ENCODE peak calls at places on chromosomes 11 and 22, in ten cellular contexts. One of them, this sample, is unnamed.

GRCh38 chr11:79122759-79123158 is 318.1 kb downstream of the TENM4 start:
- DNase-seq in transverse colon: no peak
- DNase-seq in CD8-positive, alpha-beta T cell: no peak
- DNase-seq in cardiac fibroblast: no peak
- DNase-seq in BJ: no peak
- DNase-seq in mammary epithelial cell: no peak
- DNase-seq in lower lobe of right lung: no peak
- DNase-seq in suprapubic skin: no peak
- DNase-seq in fibroblast of the aortic adventitia: no peak
- DNase-seq in left lung: no peak
- DNase-seq in this sample: no peak

GRCh38 chr22:45529966-45530575 is 27.4 kb downstream of the FBLN1 start:
- DNase-seq in transverse colon: no peak
- DNase-seq in CD8-positive, alpha-beta T cell: no peak
- DNase-seq in cardiac fibroblast: no peak
- DNase-seq in BJ: peak
- DNase-seq in mammary epithelial cell: no peak
- DNase-seq in lower lobe of right lung: no peak
- DNase-seq in suprapubic skin: no peak
- DNase-seq in fibroblast of the aortic adventitia: peak
- DNase-seq in left lung: no peak
- DNase-seq in this sample: no peak

GRCh38 chr11:6681505-6681904 is 1.6 kb downstream of the MRPL17 start:
- DNase-seq in transverse colon: no peak
- DNase-seq in CD8-positive, alpha-beta T cell: no peak
- DNase-seq in cardiac fibroblast: no peak
- DNase-seq in BJ: no peak
- DNase-seq in mammary epithelial cell: no peak
- DNase-seq in lower lobe of right lung: no peak
- DNase-seq in suprapubic skin: no peak
- DNase-seq in fibroblast of the aortic adventitia: no peak
- DNase-seq in left lung: no peak
- DNase-seq in this sample: no peak

GRCh38 chr11:99584822-99585221 is 564.1 kb downstream of the CNTN5 start:
- DNase-seq in transverse colon: no peak
- DNase-seq in CD8-positive, alpha-beta T cell: no peak
- DNase-seq in cardiac fibroblast: no peak
- DNase-seq in BJ: no peak
- DNase-seq in mammary epithelial cell: no peak
- DNase-seq in lower lobe of right lung: no peak
- DNase-seq in suprapubic skin: no peak
- DNase-seq in fibroblast of the aortic adventitia: no peak
- DNase-seq in left lung: no peak
- DNase-seq in this sample: no peak

GRCh38 chr11:84566681-84567080 is 1060.5 kb downstream of the DLG2 start:
- DNase-seq in transverse colon: no peak
- DNase-seq in CD8-positive, alpha-beta T cell: no peak
- DNase-seq in cardiac fibroblast: no peak
- DNase-seq in BJ: no peak
- DNase-seq in mammary epithelial cell: no peak
- DNase-seq in lower lobe of right lung: no peak
- DNase-seq in suprapubic skin: no peak
- DNase-seq in fibroblast of the aortic adventitia: no peak
- DNase-seq in left lung: no peak
- DNase-seq in this sample: no peak

GRCh38 chr11:116732740-116733385 is 39.9 kb downstream of the BUD13 start:
- DNase-seq in transverse colon: peak
- DNase-seq in CD8-positive, alpha-beta T cell: peak
- DNase-seq in cardiac fibroblast: peak
- DNase-seq in BJ: no peak
- DNase-seq in mammary epithelial cell: peak
- DNase-seq in lower lobe of right lung: peak
- DNase-seq in suprapubic skin: peak
- DNase-seq in fibroblast of the aortic adventitia: peak
- DNase-seq in left lung: peak
- DNase-seq in this sample: peak

GRCh38 chr11:118462178-118462577 is 25.9 kb downstream of the KMT2A start:
- DNase-seq in transverse colon: no peak
- DNase-seq in CD8-positive, alpha-beta T cell: no peak
- DNase-seq in cardiac fibroblast: no peak
- DNase-seq in BJ: no peak
- DNase-seq in mammary epithelial cell: no peak
- DNase-seq in lower lobe of right lung: no peak
- DNase-seq in suprapubic skin: no peak
- DNase-seq in fibroblast of the aortic adventitia: no peak
- DNase-seq in left lung: no peak
- DNase-seq in this sample: no peak

GRCh38 chr11:40328890-40329617 is 1130.4 kb downstream of the LRRC4C start:
- DNase-seq in transverse colon: peak
- DNase-seq in CD8-positive, alpha-beta T cell: no peak
- DNase-seq in cardiac fibroblast: peak
- DNase-seq in BJ: peak
- DNase-seq in mammary epithelial cell: peak
- DNase-seq in lower lobe of right lung: peak
- DNase-seq in suprapubic skin: no peak
- DNase-seq in fibroblast of the aortic adventitia: peak
- DNase-seq in left lung: no peak
- DNase-seq in this sample: peak

DNA sequence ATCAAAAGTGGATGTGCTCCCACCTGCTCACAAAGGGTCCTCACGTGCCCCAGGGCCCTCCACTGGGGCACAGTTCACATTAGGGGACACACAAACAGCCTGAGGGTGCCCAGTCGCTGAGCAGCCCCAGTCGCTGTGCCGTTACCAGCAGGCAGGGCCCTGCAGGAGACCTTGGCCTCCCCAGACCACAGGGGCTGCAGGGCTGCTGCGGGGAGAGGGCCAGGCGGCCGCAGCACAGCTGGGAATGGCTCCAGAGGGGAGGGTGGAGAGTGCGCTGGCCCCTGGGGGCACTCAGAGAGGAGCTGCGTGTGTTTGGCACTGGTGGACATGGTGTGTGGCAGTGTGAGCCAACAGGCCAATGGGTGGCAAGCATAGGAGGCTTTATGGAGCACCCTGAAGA is 20.3 kb upstream of the PACSIN2 start:
- DNase-seq in transverse colon: no peak
- DNase-seq in CD8-positive, alpha-beta T cell: no peak
- DNase-seq in cardiac fibroblast: no peak
- DNase-seq in BJ: no peak
- DNase-seq in mammary epithelial cell: no peak
- DNase-seq in lower lobe of right lung: no peak
- DNase-seq in suprapubic skin: no peak
- DNase-seq in fibroblast of the aortic adventitia: no peak
- DNase-seq in left lung: no peak
- DNase-seq in this sample: no peak
- TF ChIP-seq CTCF in transverse colon: no peak
- TF ChIP-seq CTCF in CD8-positive, alpha-beta T cell: no peak
- TF ChIP-seq CTCF in cardiac fibroblast: no peak
- TF ChIP-seq CTCF in BJ: no peak
- TF ChIP-seq CTCF in mammary epithelial cell: no peak
- TF ChIP-seq CTCF in lower lobe of right lung: no peak
- TF ChIP-seq CTCF in suprapubic skin: no peak
- TF ChIP-seq CTCF in fibroblast of the aortic adventitia: no peak
- TF ChIP-seq CTCF in left lung: no peak
- TF ChIP-seq CTCF in this sample: no peak

GRCh38 chr11:31825453-31826391 is 14.6 kb upstream of the PAX6 start:
- DNase-seq in transverse colon: no peak
- DNase-seq in CD8-positive, alpha-beta T cell: no peak
- DNase-seq in cardiac fibroblast: no peak
- DNase-seq in BJ: no peak
- DNase-seq in mammary epithelial cell: no peak
- DNase-seq in lower lobe of right lung: no peak
- DNase-seq in suprapubic skin: no peak
- DNase-seq in fibroblast of the aortic adventitia: no peak
- DNase-seq in left lung: peak
- DNase-seq in this sample: no peak

GRCh38 chr11:31827458-31828206 is 16.5 kb upstream of the PAX6 start:
- DNase-seq in transverse colon: no peak
- DNase-seq in CD8-positive, alpha-beta T cell: no peak
- DNase-seq in cardiac fibroblast: no peak
- DNase-seq in BJ: no peak
- DNase-seq in mammary epithelial cell: no peak
- DNase-seq in lower lobe of right lung: no peak
- DNase-seq in suprapubic skin: no peak
- DNase-seq in fibroblast of the aortic adventitia: no peak
- DNase-seq in left lung: no peak
- DNase-seq in this sample: no peak

GRCh38 chr11:31828217-31828616 is 17.1 kb upstream of the PAX6 start:
- DNase-seq in transverse colon: no peak
- DNase-seq in CD8-positive, alpha-beta T cell: no peak
- DNase-seq in cardiac fibroblast: no peak
- DNase-seq in BJ: no peak
- DNase-seq in mammary epithelial cell: no peak
- DNase-seq in lower lobe of right lung: no peak
- DNase-seq in suprapubic skin: no peak
- DNase-seq in fibroblast of the aortic adventitia: no peak
- DNase-seq in left lung: no peak
- DNase-seq in this sample: no peak

GRCh38 chr11:31824791-31825452 is 13.8 kb upstream of the PAX6 start:
- DNase-seq in transverse colon: no peak
- DNase-seq in CD8-positive, alpha-beta T cell: no peak
- DNase-seq in cardiac fibroblast: no peak
- DNase-seq in BJ: no peak
- DNase-seq in mammary epithelial cell: no peak
- DNase-seq in lower lobe of right lung: no peak
- DNase-seq in suprapubic skin: no peak
- DNase-seq in fibroblast of the aortic adventitia: no peak
- DNase-seq in left lung: no peak
- DNase-seq in this sample: no peak

GRCh38 chr11:31826530-31827438 is 15.7 kb upstream of the PAX6 start:
- DNase-seq in transverse colon: no peak
- DNase-seq in CD8-positive, alpha-beta T cell: no peak
- DNase-seq in cardiac fibroblast: no peak
- DNase-seq in BJ: no peak
- DNase-seq in mammary epithelial cell: no peak
- DNase-seq in lower lobe of right lung: no peak
- DNase-seq in suprapubic skin: no peak
- DNase-seq in fibroblast of the aortic adventitia: no peak
- DNase-seq in left lung: peak
- DNase-seq in this sample: no peak
- H3K4me3 ChIP-seq in transverse colon: no peak
- H3K4me3 ChIP-seq in CD8-positive, alpha-beta T cell: no peak
- H3K4me3 ChIP-seq in cardiac fibroblast: no peak
- H3K4me3 ChIP-seq in BJ: no peak
- H3K4me3 ChIP-seq in mammary epithelial cell: no peak
- H3K4me3 ChIP-seq in lower lobe of right lung: no peak
- H3K4me3 ChIP-seq in suprapubic skin: no peak
- H3K4me3 ChIP-seq in fibroblast of the aortic adventitia: no peak
- H3K4me3 ChIP-seq in left lung: no peak
- H3K4me3 ChIP-seq in this sample: no peak

GRCh38 chr11:32279672-32280071 is 155.7 kb downstream of the WT1 start:
- DNase-seq in transverse colon: no peak
- DNase-seq in CD8-positive, alpha-beta T cell: no peak
- DNase-seq in cardiac fibroblast: no peak
- DNase-seq in BJ: no peak
- DNase-seq in mammary epithelial cell: no peak
- DNase-seq in lower lobe of right lung: no peak
- DNase-seq in suprapubic skin: no peak
- DNase-seq in fibroblast of the aortic adventitia: no peak
- DNase-seq in left lung: no peak
- DNase-seq in this sample: no peak
- TF ChIP-seq CTCF in transverse colon: no peak
- TF ChIP-seq CTCF in CD8-positive, alpha-beta T cell: no peak
- TF ChIP-seq CTCF in cardiac fibroblast: peak
- TF ChIP-seq CTCF in BJ: no peak
- TF ChIP-seq CTCF in mammary epithelial cell: peak
- TF ChIP-seq CTCF in lower lobe of right lung: no peak
- TF ChIP-seq CTCF in suprapubic skin: no peak
- TF ChIP-seq CTCF in fibroblast of the aortic adventitia: no peak
- TF ChIP-seq CTCF in left lung: no peak
- TF ChIP-seq CTCF in this sample: no peak

GRCh38 chr11:114233755-114234154 is 62.4 kb upstream of the NNMT start:
- DNase-seq in transverse colon: no peak
- DNase-seq in CD8-positive, alpha-beta T cell: no peak
- DNase-seq in cardiac fibroblast: peak
- DNase-seq in BJ: no peak
- DNase-seq in mammary epithelial cell: no peak
- DNase-seq in lower lobe of right lung: no peak
- DNase-seq in suprapubic skin: no peak
- DNase-seq in fibroblast of the aortic adventitia: no peak
- DNase-seq in left lung: no peak
- DNase-seq in this sample: peak

GRCh38 chr11:114242032-114242431 is 54.2 kb upstream of the NNMT start:
- DNase-seq in transverse colon: no peak
- DNase-seq in CD8-positive, alpha-beta T cell: no peak
- DNase-seq in cardiac fibroblast: no peak
- DNase-seq in BJ: no peak
- DNase-seq in mammary epithelial cell: no peak
- DNase-seq in lower lobe of right lung: no peak
- DNase-seq in suprapubic skin: no peak
- DNase-seq in fibroblast of the aortic adventitia: no peak
- DNase-seq in left lung: no peak
- DNase-seq in this sample: no peak

GRCh38 chr11:114239632-114240224 is 56.5 kb upstream of the NNMT start:
- DNase-seq in transverse colon: no peak
- DNase-seq in CD8-positive, alpha-beta T cell: no peak
- DNase-seq in cardiac fibroblast: no peak
- DNase-seq in BJ: no peak
- DNase-seq in mammary epithelial cell: no peak
- DNase-seq in lower lobe of right lung: no peak
- DNase-seq in suprapubic skin: no peak
- DNase-seq in fibroblast of the aortic adventitia: no peak
- DNase-seq in left lung: no peak
- DNase-seq in this sample: no peak

GRCh38 chr11:114236829-114237228 is 59.4 kb upstream of the NNMT start:
- DNase-seq in transverse colon: no peak
- DNase-seq in CD8-positive, alpha-beta T cell: no peak
- DNase-seq in cardiac fibroblast: peak
- DNase-seq in BJ: no peak
- DNase-seq in mammary epithelial cell: no peak
- DNase-seq in lower lobe of right lung: no peak
- DNase-seq in suprapubic skin: no peak
- DNase-seq in fibroblast of the aortic adventitia: peak
- DNase-seq in left lung: no peak
- DNase-seq in this sample: peak

DNA sequence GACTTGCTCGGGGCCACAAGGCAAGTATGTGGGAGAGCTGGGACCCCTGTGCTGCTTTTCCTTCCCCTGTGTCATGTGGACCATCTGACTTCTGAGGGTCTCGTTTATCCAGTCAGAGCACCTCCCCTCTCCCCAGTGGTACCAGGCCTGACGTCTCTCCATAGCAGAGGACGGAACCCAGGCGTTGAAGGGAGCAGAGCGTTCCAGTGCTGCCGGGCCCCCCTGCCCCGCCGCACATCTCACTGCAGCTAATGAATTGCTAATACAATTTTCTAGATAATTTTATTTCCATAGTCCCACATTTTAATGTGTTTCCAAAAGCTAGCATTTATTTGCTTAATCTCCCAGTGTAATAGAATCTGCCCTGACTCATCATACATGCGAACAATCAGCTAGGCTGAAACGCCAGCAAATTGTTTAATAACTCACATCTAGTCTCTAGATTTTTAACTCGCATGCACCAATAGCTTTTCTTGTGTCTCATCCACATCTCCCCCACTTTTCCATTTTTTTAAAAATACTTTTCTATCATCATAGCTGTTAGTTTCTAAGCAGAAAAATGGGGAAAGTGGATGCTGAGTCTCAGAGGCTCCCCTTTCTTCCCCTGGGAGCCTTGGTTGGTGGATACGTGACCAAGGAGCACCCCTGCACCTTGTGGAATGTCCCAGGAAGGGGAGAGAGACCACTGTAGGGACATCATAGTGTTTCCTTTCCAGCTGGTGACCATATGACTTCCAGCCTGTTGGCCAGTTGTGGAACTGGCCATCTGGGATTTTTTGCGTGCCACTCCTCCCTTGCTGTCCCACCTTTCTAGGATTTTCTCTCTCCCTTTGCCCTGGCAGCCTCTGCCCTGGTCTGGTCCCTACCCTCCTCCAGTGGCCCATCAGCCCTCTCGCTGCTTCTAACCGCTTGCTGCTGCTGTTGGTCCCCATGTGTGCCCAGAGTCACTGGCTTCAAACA is 58.6 kb upstream of the NNMT start:
- DNase-seq in transverse colon: no peak
- DNase-seq in CD8-positive, alpha-beta T cell: no peak
- DNase-seq in cardiac fibroblast: peak
- DNase-seq in BJ: no peak
- DNase-seq in mammary epithelial cell: no peak
- DNase-seq in lower lobe of right lung: no peak
- DNase-seq in suprapubic skin: no peak
- DNase-seq in fibroblast of the aortic adventitia: no peak
- DNase-seq in left lung: no peak
- DNase-seq in this sample: no peak
- H3K4me3 ChIP-seq in transverse colon: no peak
- H3K4me3 ChIP-seq in CD8-positive, alpha-beta T cell: no peak
- H3K4me3 ChIP-seq in cardiac fibroblast: no peak
- H3K4me3 ChIP-seq in BJ: no peak
- H3K4me3 ChIP-seq in mammary epithelial cell: no peak
- H3K4me3 ChIP-seq in lower lobe of right lung: no peak
- H3K4me3 ChIP-seq in suprapubic skin: no peak
- H3K4me3 ChIP-seq in fibroblast of the aortic adventitia: no peak
- H3K4me3 ChIP-seq in left lung: no peak
- H3K4me3 ChIP-seq in this sample: no peak

This sample was measured in bronchial epithelial cell.